ENCODE peak calls at places on chromosomes 3 and 15, in six cellular contexts. M is mesendoderm, D is adrenal gland, S is neuronal stem cell, L is sigmoid colon, N is lung. H is an unnamed sample.

GRCh38 chr3:170862618-170863374 is 7.2 kb downstream of the RPL22L1 start:
- DNase-seq in M (peak), N (no peak), L (no peak), S (no peak), D (no peak), H (no peak)

GRCh38 chr15:46646476-46646875 is 1011.6 kb downstream of the SQOR start:
- DNase-seq in S (no peak), N (no peak), L (no peak), D (no peak), M (no peak), H (no peak)

GRCh38 chr15:55627730-55628368 is 39.7 kb upstream of the PYGO1 start:
- DNase-seq in M (peak), L (no peak), N (peak), D (peak), S (no peak), H (no peak)

GRCh38 chr15:31024330-31024729 is 32.9 kb upstream of the MTMR10 start:
- DNase-seq in S (peak), D (no peak), L (no peak), N (no peak), M (peak), H (no peak)

GRCh38 chr3:47010050-47010712 is 30.7 kb downstream of the NBEAL2 start:
- DNase-seq in L (peak), N (no peak), D (no peak), M (no peak), S (no peak), H (peak)

GRCh38 chr3:45100998-45101407 is 45.2 kb downstream of the CDCP1 start:
- DNase-seq in D (no peak), M (no peak), L (no peak), N (no peak), S (no peak), H (no peak)

GRCh38 chr3:12627371-12627770 is 36.5 kb downstream of the RAF1 start:
- DNase-seq in L (no peak), D (no peak), M (no peak), N (no peak), S (no peak), H (no peak)

GRCh38 chr15:59223736-59224135 is 17.1 kb downstream of the LDHAL6B start:
- DNase-seq in S (no peak), D (no peak), M (no peak), N (no peak), L (no peak), H (no peak)

GRCh38 chr3:38637906-38638305 is 11.6 kb downstream of the SCN5A start:
- DNase-seq in D (no peak), N (no peak), M (peak), S (no peak), L (no peak), H (no peak)

GRCh38 chr3:20739814-20740213 is 553.8 kb upstream of the SGO1 start:
- DNase-seq in M (no peak), D (no peak), L (no peak), N (no peak), S (no peak), H (no peak)

GRCh38 chr3:177523991-177524438 is 326.7 kb upstream of the TBL1XR1 start:
- DNase-seq in N (no peak), S (no peak), M (no peak), D (no peak), L (no peak), H (no peak)

GRCh38 chr3:72134989-72135451 is 350.1 kb upstream of the PROK2 start:
- DNase-seq in D (no peak), S (no peak), L (no peak), M (no peak), N (no peak), H (no peak)

GRCh38 chr15:90883526-90883931 is 775 bp upstream of the FES start:
- DNase-seq in M (peak), S (no peak), L (no peak), D (no peak), N (no peak), H (no peak)
- H3K4me3 ChIP-seq in M (no peak), S (no peak), L (peak), D (no peak), N (no peak), H (peak)

DNA sequence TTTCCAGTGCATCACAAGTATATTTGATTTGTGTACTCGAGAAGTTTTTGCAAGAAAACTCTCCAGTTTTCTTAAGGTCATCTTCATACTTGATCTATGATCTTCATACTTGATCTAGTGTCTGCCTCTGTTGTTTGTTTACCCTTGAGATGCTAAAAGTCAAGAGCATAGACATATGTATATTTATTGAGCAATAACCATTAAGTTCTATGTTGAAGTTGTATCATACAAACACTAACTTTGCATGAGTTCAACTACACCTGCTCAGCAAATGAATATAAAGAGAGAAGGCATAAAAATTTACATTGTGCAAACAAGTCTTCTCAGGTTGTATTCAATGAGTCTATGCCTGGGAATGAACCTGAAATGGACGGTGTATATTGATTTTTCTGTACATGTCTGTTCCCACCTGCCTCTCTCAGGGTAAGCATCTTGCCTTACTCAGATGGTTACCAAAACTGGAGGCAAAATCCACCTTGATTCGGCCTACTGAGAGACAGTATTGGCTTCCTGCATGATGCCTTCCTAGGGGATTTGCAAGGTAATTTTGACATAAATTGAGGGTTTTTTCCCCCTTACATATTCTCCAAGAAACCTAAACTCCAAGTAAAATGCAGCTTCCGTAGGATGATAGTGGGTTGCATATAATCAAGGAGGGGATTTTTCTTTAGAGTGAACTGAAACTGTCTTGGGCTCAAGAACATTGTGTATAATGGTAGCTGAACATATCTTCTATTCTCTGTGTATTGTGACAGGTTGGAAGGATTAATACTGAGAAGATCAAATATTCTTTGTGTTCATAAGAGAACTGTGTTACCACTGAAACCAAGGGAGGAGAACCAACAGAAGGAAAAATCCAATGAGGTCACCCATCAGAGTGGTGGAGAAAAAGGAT is 110.4 kb downstream of the FILIP1L start:
- DNase-seq in N (no peak), D (no peak), M (no peak), S (no peak), L (no peak), H (no peak)
- H3K27ac ChIP-seq in N (no peak), D (no peak), M (no peak), S (no peak), L (peak), H (no peak)

GRCh38 chr3:107142786-107143185 is 234.5 kb upstream of the CCDC54 start:
- DNase-seq in N (no peak), S (peak), M (peak), D (no peak), L (no peak), H (no peak)
- H3K4me3 ChIP-seq in N (no peak), S (no peak), M (no peak), D (no peak), L (no peak), H (no peak)

GRCh38 chr3:114450008-114450596 is 156.3 kb downstream of the TIGIT start:
- DNase-seq in M (no peak), N (no peak), L (no peak), S (no peak), D (no peak), H (no peak)

GRCh38 chr3:114452176-114452744 is 158.4 kb downstream of the TIGIT start:
- DNase-seq in N (no peak), S (no peak), D (no peak), L (no peak), M (no peak), H (no peak)

GRCh38 chr3:114451561-114452018 is 157.8 kb downstream of the TIGIT start:
- DNase-seq in M (no peak), L (no peak), N (no peak), D (peak), S (no peak), H (peak)

GRCh38 chr3:114449271-114450007 is 155.6 kb downstream of the TIGIT start:
- DNase-seq in L (no peak), S (no peak), N (no peak), D (no peak), M (no peak), H (no peak)

DNA sequence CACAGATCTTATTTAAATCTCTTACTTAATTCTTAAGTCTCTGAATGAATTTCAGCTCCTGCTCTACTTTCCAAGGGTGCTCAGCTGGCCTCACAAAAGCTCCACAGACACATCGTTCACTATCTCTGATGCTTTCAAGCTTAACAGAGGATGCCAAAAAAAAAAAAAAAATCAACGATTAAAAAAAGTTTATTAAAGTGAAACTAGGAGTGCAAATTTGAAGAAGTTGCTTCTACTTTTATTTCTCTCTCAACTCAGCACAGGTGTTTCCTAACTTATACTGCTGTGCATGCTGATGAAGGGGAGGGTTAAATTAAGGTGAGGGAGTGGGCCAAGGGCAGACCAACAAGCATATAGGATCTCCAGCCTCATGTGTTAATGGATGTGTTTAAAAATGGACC is 157.2 kb downstream of the TIGIT start:
- DNase-seq in N (no peak), S (no peak), M (no peak), L (no peak), D (peak), H (no peak)
- H3K27ac ChIP-seq in N (peak), S (no peak), M (no peak), L (peak), D (peak), H (peak)

GRCh38 chr15:89408512-89409183 is 74.0 kb upstream of the POLG start:
- DNase-seq in M (no peak), N (no peak), L (no peak), D (no peak), S (no peak), H (no peak)

GRCh38 chr15:89406218-89406716 is 71.6 kb upstream of the POLG start:
- DNase-seq in N (no peak), M (no peak), S (no peak), D (no peak), L (no peak), H (no peak)

GRCh38 chr15:89409184-89409992 is 74.8 kb upstream of the POLG start:
- DNase-seq in N (no peak), M (no peak), L (no peak), S (no peak), D (no peak), H (no peak)

GRCh38 chr15:89404023-89404422 is 69.4 kb upstream of the POLG start:
- DNase-seq in M (no peak), D (no peak), N (no peak), L (no peak), S (no peak), H (no peak)

GRCh38 chr15:89406756-89407650 is 72.4 kb upstream of the POLG start:
- DNase-seq in D (no peak), M (peak), S (no peak), L (no peak), N (no peak), H (no peak)
- H3K4me3 ChIP-seq in D (no peak), M (no peak), S (no peak), L (no peak), N (no peak), H (no peak)

DNA sequence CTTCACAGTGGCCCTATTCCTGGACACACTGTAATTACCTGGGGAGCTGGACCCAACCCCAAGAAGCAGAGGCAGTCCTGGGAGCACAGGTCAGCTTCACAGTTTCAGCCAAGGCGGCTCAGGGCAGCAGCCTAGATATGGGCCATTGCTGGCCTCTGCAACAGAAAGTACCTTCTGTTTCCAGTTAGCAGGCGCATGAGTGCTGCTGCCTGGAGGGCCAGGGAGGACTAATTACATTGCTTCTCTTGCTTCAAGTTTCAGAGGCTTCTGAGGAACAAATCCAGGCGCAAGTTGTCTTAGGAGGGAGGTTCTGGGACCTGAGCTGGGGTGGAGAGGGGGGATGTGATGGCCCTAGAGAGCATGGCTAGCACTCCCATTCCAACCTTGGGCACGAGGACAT is 13.5 kb upstream of the DUSP7 start:
- DNase-seq in S (no peak), M (no peak), N (no peak), D (no peak), L (no peak), H (no peak)
- H3K27ac ChIP-seq in S (no peak), M (no peak), N (peak), D (no peak), L (peak), H (peak)

DNA sequence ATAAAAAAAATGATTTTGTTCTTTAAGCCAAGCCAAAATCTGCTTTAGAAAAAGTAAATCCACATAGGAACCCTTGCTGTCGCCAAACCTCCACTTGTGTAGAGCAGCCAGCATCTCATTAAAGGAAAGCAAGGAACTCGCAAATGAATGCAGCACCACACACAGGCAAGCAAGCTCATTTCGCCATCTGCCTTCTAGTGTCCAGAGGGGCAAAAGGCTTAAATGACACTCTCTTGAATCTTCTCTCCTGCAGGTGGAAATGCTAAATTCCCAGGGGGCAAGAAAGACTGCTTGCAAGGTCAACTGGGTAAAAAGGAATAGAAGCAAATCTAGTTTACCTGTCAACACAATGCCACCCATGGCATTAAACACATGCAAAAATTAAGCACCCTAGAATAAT is 2.4 kb downstream of the MB21D2 start:
- DNase-seq in S (peak), D (no peak), M (peak), L (no peak), N (no peak), H (no peak)
- H3K4me3 ChIP-seq in S (no peak), D (no peak), M (no peak), L (no peak), N (no peak), H (no peak)

GRCh38 chr15:80562033-80562432 is 133.1 kb upstream of the ABHD17C start:
- DNase-seq in L (no peak), S (no peak), M (no peak), D (no peak), N (no peak), H (no peak)

GRCh38 chr15:80563372-80563997 is 131.6 kb upstream of the ABHD17C start:
- DNase-seq in L (peak), S (no peak), N (peak), M (no peak), D (no peak), H (no peak)

GRCh38 chr15:80561500-80561899 is 133.6 kb upstream of the ABHD17C start:
- DNase-seq in S (no peak), M (no peak), L (no peak), N (no peak), D (no peak), H (no peak)

GRCh38 chr15:80564056-80564455 is 131.1 kb upstream of the ABHD17C start:
- DNase-seq in N (no peak), L (no peak), M (no peak), D (no peak), S (no peak), H (no peak)

GRCh38 chr15:80562846-80563245 is 132.3 kb upstream of the ABHD17C start:
- DNase-seq in D (no peak), N (no peak), L (no peak), S (no peak), M (no peak), H (no peak)
- H3K27ac ChIP-seq in D (no peak), N (no peak), L (no peak), S (no peak), M (no peak), H (no peak)